ENCODE peak calls at places on chromosomes 12 and 14, in eight cellular contexts. R is left ventricle myocardium inferior, C is GM12865, J is upper lobe of right lung, T is A673, P is IMR-90, Y is A549, O is astrocyte of the cerebellum. W is an unnamed sample.

GRCh38 chr12:113292091-113292490 is 42.8 kb downstream of the SLC8B1 start:
- DNase-seq in R (no peak), C (no peak), J (no peak), T (no peak), P (peak; percentile 76), Y (no peak), O (no peak), W (no peak)

GRCh38 chr14:99554757-99555531 is 49.1 kb downstream of the CCDC85C start:
- DNase-seq in R (no peak), C (no peak), J (no peak), T (no peak), P (no peak), Y (no peak), O (no peak), W (no peak)

GRCh38 chr14:64685364-64686130 is 18.7 kb upstream of the PLEKHG3 start:
- DNase-seq in R (no peak), C (no peak), J (no peak), T (no peak), P (no peak), Y (no peak), O (no peak), W (no peak)

GRCh38 chr14:104294983-104295680 is 156.7 kb downstream of the KIF26A start:
- DNase-seq in R (peak; percentile 9), C (no peak), J (peak; percentile 51), T (no peak), P (no peak), Y (no peak), O (no peak), W (no peak)

GRCh38 chr14:104879201-104879982 is 14.3 kb downstream of the CEP170B start:
- DNase-seq in R (peak; percentile 10), C (no peak), J (peak; percentile 64), T (no peak), P (no peak), Y (no peak), O (no peak), W (no peak)

GRCh38 chr12:39619316-39619659 is 315 bp downstream of the ABCD2 start:
- DNase-seq in R (no peak), C (peak; percentile 67), J (no peak), T (no peak), P (no peak), Y (no peak), O (no peak), W (no peak)

GRCh38 chr12:30243426-30243825 is 452.2 kb downstream of the IPO8 start:
- DNase-seq in R (no peak), C (no peak), J (no peak), T (no peak), P (no peak), Y (no peak), O (no peak), W (no peak)

GRCh38 chr14:21229821-21230220 is 39.4 kb downstream of the HNRNPC start:
- DNase-seq in R (no peak), C (no peak), J (no peak), T (peak; percentile 52), P (no peak), Y (no peak), O (no peak), W (no peak)

GRCh38 chr14:37048666-37049071 is 123.7 kb downstream of the SLC25A21 start:
- DNase-seq in R (no peak), C (no peak), J (no peak), T (no peak), P (peak; percentile 20), Y (no peak), O (no peak), W (no peak)

GRCh38 chr12:111386891-111387290 is 18.0 kb upstream of the PHETA1 start:
- DNase-seq in R (no peak), C (no peak), J (no peak), T (no peak), P (no peak), Y (no peak), O (no peak), W (no peak)

GRCh38 chr14:93759781-93760307 is 28.4 kb downstream of the PRIMA1 start:
- DNase-seq in R (peak; percentile 68), C (no peak), J (no peak), T (no peak), P (no peak), Y (no peak), O (no peak), W (no peak)

GRCh38 chr12:116136340-116136739 is 141.2 kb downstream of the MED13L start:
- DNase-seq in R (no peak), C (no peak), J (no peak), T (peak; percentile 51), P (peak; percentile 85), Y (no peak), O (peak; percentile 65), W (no peak)

GRCh38 chr14:76085358-76085757 is 66.4 kb upstream of the GPATCH2L start:
- DNase-seq in R (no peak), C (no peak), J (no peak), T (no peak), P (no peak), Y (no peak), O (no peak), W (no peak)

GRCh38 chr14:32940066-32940651 is 1.5 kb downstream of the NPAS3 start:
- DNase-seq in R (no peak), C (no peak), J (no peak), T (peak; percentile 89), P (no peak), Y (no peak), O (peak; percentile 9), W (no peak)

GRCh38 chr12:62190081-62190480 is 70.1 kb upstream of the USP15 start:
- DNase-seq in R (no peak), C (no peak), J (no peak), T (no peak), P (no peak), Y (no peak), O (no peak), W (no peak)

GRCh38 chr12:6534914-6535696 is 788 bp downstream of the GAPDH start:
- DNase-seq in R (peak; percentile 74), C (peak; percentile 80), J (peak; percentile 91), T (peak; percentile 81), P (peak; percentile 69), Y (peak; percentile 64), O (no peak), W (no peak)

GRCh38 chr12:47837190-47838171 is 17.8 kb upstream of the HDAC7 start:
- DNase-seq in R (peak; percentile 75), C (peak; percentile 74), J (peak; percentile 78), T (peak; percentile 74), P (peak; percentile 68), Y (peak; percentile 89), O (peak; percentile 57), W (no peak)

GRCh38 chr14:100826371-100827139 is 637 bp downstream of the MEG3 start:
- DNase-seq in R (no peak), C (no peak), J (no peak), T (no peak), P (no peak), Y (no peak), O (no peak), W (no peak)

GRCh38 chr12:81257952-81258551 is 180.2 kb downstream of the ACSS3 start:
- DNase-seq in R (no peak), C (peak; percentile 60), J (no peak), T (peak; percentile 84), P (peak; percentile 47), Y (no peak), O (peak; percentile 43), W (no peak)

GRCh38 chr12:124130717-124131670 is 158.0 kb downstream of the ZNF664 start:
- DNase-seq in R (no peak), C (peak; percentile 89), J (no peak), T (no peak), P (no peak), Y (peak; percentile 23), O (no peak), W (no peak)

GRCh38 chr12:19129486-19130223 is at the start of gene PLEKHA5:
- DNase-seq in R (peak; percentile 81), C (peak; percentile 58), J (peak; percentile 86), T (peak; percentile 81), P (peak; percentile 64), Y (peak; percentile 48), O (no peak), W (no peak)
- H3K4me3 ChIP-seq in R (peak within 1 kb of the TSS; percentile 91), C (peak within 1 kb of the TSS; percentile 64), J (peak within 1 kb of the TSS; percentile 96), T (peak within 1 kb of the TSS; percentile 88), P (peak within 1 kb of the TSS; percentile 77), Y (peak within 1 kb of the TSS; percentile 71), O (peak within 1 kb of the TSS; percentile 86), W (peak within 1 kb of the TSS; percentile 87)

DNA sequence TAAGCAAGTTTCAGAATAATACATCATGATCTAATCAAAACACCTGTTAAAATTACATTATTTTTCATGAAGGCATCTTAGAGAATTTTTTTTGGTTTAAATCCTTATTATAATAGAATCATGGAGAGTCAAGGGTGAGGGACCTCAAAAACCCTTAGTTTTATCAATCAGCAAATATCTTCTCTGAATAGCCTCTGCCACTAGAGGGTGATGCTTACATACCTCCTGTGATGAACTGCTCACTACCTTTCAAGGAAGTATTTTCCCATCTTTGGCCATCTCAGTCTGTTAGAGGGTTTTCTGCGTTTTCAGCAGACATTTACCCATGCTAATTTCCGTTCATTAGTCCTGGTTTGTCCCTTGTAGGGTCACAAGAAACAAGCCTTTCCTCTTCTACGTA is 200.2 kb downstream of the TRHDE start:
- DNase-seq in R (no peak), C (no peak), J (no peak), T (no peak), P (no peak), Y (no peak), O (no peak), W (no peak)
- TF ChIP-seq CTCF in R (no peak), C (no peak), J (no peak), T (peak; percentile 22), P (no peak), Y (no peak), O (no peak), W (peak; percentile 52)

GRCh38 chr12:131235871-131236271 is 282.2 kb downstream of the ADGRD1 start:
- DNase-seq in R (no peak), C (no peak), J (no peak), T (no peak), P (no peak), Y (no peak), O (no peak), W (no peak)
- H3K4me3 ChIP-seq in R (no peak overlapping the region), C (no peak overlapping the region), J (no peak overlapping the region), T (no peak overlapping the region), P (no peak overlapping the region), Y (no peak overlapping the region), O (no peak overlapping the region), W (no peak overlapping the region)

GRCh38 chr12:129549656-129550055 is 354.2 kb downstream of the TMEM132D start:
- DNase-seq in R (no peak), C (no peak), J (no peak), T (no peak), P (no peak), Y (no peak), O (no peak), W (no peak)

GRCh38 chr12:129552996-129553750 is 350.7 kb downstream of the TMEM132D start:
- DNase-seq in R (no peak), C (no peak), J (no peak), T (no peak), P (no peak), Y (no peak), O (peak; percentile 34), W (no peak)

GRCh38 chr12:129550353-129550752 is 353.5 kb downstream of the TMEM132D start:
- DNase-seq in R (no peak), C (no peak), J (peak; percentile 75), T (no peak), P (no peak), Y (no peak), O (no peak), W (no peak)

DNA sequence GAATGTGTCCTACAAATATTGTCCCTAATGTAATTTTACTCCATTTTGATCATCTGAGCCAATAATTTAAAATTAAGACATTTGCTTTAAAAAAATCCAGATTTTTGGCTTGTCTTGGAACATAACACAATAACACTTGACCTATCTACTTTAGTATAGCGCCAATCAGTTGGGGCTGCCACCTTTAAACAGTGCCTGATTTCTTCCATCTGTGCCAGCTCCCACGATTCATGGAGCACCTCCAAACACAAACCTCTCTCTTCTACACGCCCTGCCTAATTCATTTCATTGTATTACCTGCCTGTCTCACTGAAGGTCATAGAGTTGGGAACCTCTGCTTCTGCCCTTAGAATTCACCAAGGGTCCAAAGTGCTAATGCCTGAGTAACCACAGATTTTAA is 352.4 kb downstream of the TMEM132D start:
- DNase-seq in R (no peak), C (no peak), J (no peak), T (no peak), P (no peak), Y (no peak), O (no peak), W (no peak)
- TF ChIP-seq CTCF in R (no peak), C (no peak), J (no peak), T (no peak), P (no peak), Y (no peak), O (no peak), W (no peak)

W was measured in epithelial cell of proximal tubule.